ENCODE peak calls at places on chromosomes 12 and 14, in nine cellular contexts. One of them, this sample, is unnamed.

GRCh38 chr14:37384870-37385596 is 187.3 kb downstream of the MIPOL1 start:
- DNase-seq in activated B cell treated with CpG ODN at 0.5 μM for 24 hours: no peak
- DNase-seq in iPS-NIHi11: peak; percentile 4
- DNase-seq in activated T-helper 9 cell treated with anti-CD3 and anti-CD28 coated beads, Interleukin-2, amount 50 U/mL, for 16 hours: no peak
- DNase-seq in NCI-H748 treated with DMSO at 0.1 percent for 48 hours: peak; percentile 93
- DNase-seq in COR-L47: peak; percentile 61
- DNase-seq in HCEC 1CT: no peak
- DNase-seq in T-helper 2 cell: no peak
- DNase-seq in activated CD4-positive, alpha-beta T cell treated with anti-CD3 and anti-CD28 coated beads, Interleukin-2, amount 50 U/mL, for 1 hour: no peak
- DNase-seq in this sample: no peak

GRCh38 chr14:91175296-91175695 is 61.4 kb downstream of the DGLUCY start:
- DNase-seq in activated B cell treated with CpG ODN at 0.5 μM for 24 hours: no peak
- DNase-seq in iPS-NIHi11: no peak
- DNase-seq in COR-L47: no peak
- DNase-seq in T-helper 2 cell: no peak
- DNase-seq in activated T-helper 9 cell treated with anti-CD3 and anti-CD28 coated beads, Interleukin-2, amount 50 U/mL, for 16 hours: no peak
- DNase-seq in HCEC 1CT: no peak
- DNase-seq in activated CD4-positive, alpha-beta T cell treated with anti-CD3 and anti-CD28 coated beads, Interleukin-2, amount 50 U/mL, for 1 hour: no peak
- DNase-seq in NCI-H748 treated with DMSO at 0.1 percent for 48 hours: no peak
- DNase-seq in this sample: no peak

GRCh38 chr14:58243790-58244555 is 670 bp upstream of the PSMA3 start:
- DNase-seq in COR-L47: no peak
- DNase-seq in activated B cell treated with CpG ODN at 0.5 μM for 24 hours: no peak
- DNase-seq in HCEC 1CT: peak; percentile 18
- DNase-seq in NCI-H748 treated with DMSO at 0.1 percent for 48 hours: peak; percentile 74
- DNase-seq in activated T-helper 9 cell treated with anti-CD3 and anti-CD28 coated beads, Interleukin-2, amount 50 U/mL, for 16 hours: no peak
- DNase-seq in T-helper 2 cell: no peak
- DNase-seq in iPS-NIHi11: no peak
- DNase-seq in activated CD4-positive, alpha-beta T cell treated with anti-CD3 and anti-CD28 coated beads, Interleukin-2, amount 50 U/mL, for 1 hour: no peak
- DNase-seq in this sample: no peak

GRCh38 chr14:85415015-85415712 is 114.8 kb upstream of the FLRT2 start:
- DNase-seq in HCEC 1CT: peak; percentile 93
- DNase-seq in activated B cell treated with CpG ODN at 0.5 μM for 24 hours: no peak
- DNase-seq in activated CD4-positive, alpha-beta T cell treated with anti-CD3 and anti-CD28 coated beads, Interleukin-2, amount 50 U/mL, for 1 hour: no peak
- DNase-seq in COR-L47: peak; percentile 75
- DNase-seq in NCI-H748 treated with DMSO at 0.1 percent for 48 hours: peak; percentile 23
- DNase-seq in T-helper 2 cell: no peak
- DNase-seq in activated T-helper 9 cell treated with anti-CD3 and anti-CD28 coated beads, Interleukin-2, amount 50 U/mL, for 16 hours: no peak
- DNase-seq in iPS-NIHi11: peak; percentile 33
- DNase-seq in this sample: no peak

GRCh38 chr14:74864193-74864592 is 11.8 kb downstream of the PROX2 start:
- DNase-seq in iPS-NIHi11: no peak
- DNase-seq in HCEC 1CT: no peak
- DNase-seq in activated CD4-positive, alpha-beta T cell treated with anti-CD3 and anti-CD28 coated beads, Interleukin-2, amount 50 U/mL, for 1 hour: no peak
- DNase-seq in NCI-H748 treated with DMSO at 0.1 percent for 48 hours: no peak
- DNase-seq in T-helper 2 cell: no peak
- DNase-seq in COR-L47: no peak
- DNase-seq in activated B cell treated with CpG ODN at 0.5 μM for 24 hours: no peak
- DNase-seq in activated T-helper 9 cell treated with anti-CD3 and anti-CD28 coated beads, Interleukin-2, amount 50 U/mL, for 16 hours: no peak
- DNase-seq in this sample: no peak

GRCh38 chr14:55448146-55448614 is 7.8 kb upstream of the TBPL2 start:
- DNase-seq in iPS-NIHi11: no peak
- DNase-seq in activated B cell treated with CpG ODN at 0.5 μM for 24 hours: no peak
- DNase-seq in HCEC 1CT: peak; percentile 87
- DNase-seq in T-helper 2 cell: no peak
- DNase-seq in activated T-helper 9 cell treated with anti-CD3 and anti-CD28 coated beads, Interleukin-2, amount 50 U/mL, for 16 hours: no peak
- DNase-seq in NCI-H748 treated with DMSO at 0.1 percent for 48 hours: no peak
- DNase-seq in COR-L47: peak; percentile 60
- DNase-seq in activated CD4-positive, alpha-beta T cell treated with anti-CD3 and anti-CD28 coated beads, Interleukin-2, amount 50 U/mL, for 1 hour: no peak
- DNase-seq in this sample: no peak

GRCh38 chr14:93778453-93778852 is 9.8 kb downstream of the PRIMA1 start:
- DNase-seq in activated CD4-positive, alpha-beta T cell treated with anti-CD3 and anti-CD28 coated beads, Interleukin-2, amount 50 U/mL, for 1 hour: no peak
- DNase-seq in T-helper 2 cell: no peak
- DNase-seq in COR-L47: no peak
- DNase-seq in HCEC 1CT: no peak
- DNase-seq in activated B cell treated with CpG ODN at 0.5 μM for 24 hours: no peak
- DNase-seq in iPS-NIHi11: no peak
- DNase-seq in NCI-H748 treated with DMSO at 0.1 percent for 48 hours: no peak
- DNase-seq in activated T-helper 9 cell treated with anti-CD3 and anti-CD28 coated beads, Interleukin-2, amount 50 U/mL, for 16 hours: no peak
- DNase-seq in this sample: no peak

GRCh38 chr12:76158518-76159321 is 74.2 kb upstream of the NAP1L1 start:
- DNase-seq in T-helper 2 cell: peak; percentile 75
- DNase-seq in activated T-helper 9 cell treated with anti-CD3 and anti-CD28 coated beads, Interleukin-2, amount 50 U/mL, for 16 hours: peak; percentile 69
- DNase-seq in activated CD4-positive, alpha-beta T cell treated with anti-CD3 and anti-CD28 coated beads, Interleukin-2, amount 50 U/mL, for 1 hour: peak; percentile 41
- DNase-seq in iPS-NIHi11: peak; percentile 68
- DNase-seq in HCEC 1CT: peak; percentile 79
- DNase-seq in activated B cell treated with CpG ODN at 0.5 μM for 24 hours: peak; percentile 33
- DNase-seq in COR-L47: no peak
- DNase-seq in NCI-H748 treated with DMSO at 0.1 percent for 48 hours: no peak
- DNase-seq in this sample: peak; percentile 67

GRCh38 chr14:69043598-69044267 is 64.6 kb upstream of the ACTN1 start:
- DNase-seq in HCEC 1CT: peak; percentile 71
- DNase-seq in activated T-helper 9 cell treated with anti-CD3 and anti-CD28 coated beads, Interleukin-2, amount 50 U/mL, for 16 hours: no peak
- DNase-seq in iPS-NIHi11: no peak
- DNase-seq in activated CD4-positive, alpha-beta T cell treated with anti-CD3 and anti-CD28 coated beads, Interleukin-2, amount 50 U/mL, for 1 hour: no peak
- DNase-seq in NCI-H748 treated with DMSO at 0.1 percent for 48 hours: no peak
- DNase-seq in T-helper 2 cell: no peak
- DNase-seq in activated B cell treated with CpG ODN at 0.5 μM for 24 hours: no peak
- DNase-seq in COR-L47: no peak
- DNase-seq in this sample: no peak

GRCh38 chr12:132043770-132044467 is 94.2 kb downstream of the EP400 start:
- DNase-seq in iPS-NIHi11: no peak
- DNase-seq in activated CD4-positive, alpha-beta T cell treated with anti-CD3 and anti-CD28 coated beads, Interleukin-2, amount 50 U/mL, for 1 hour: no peak
- DNase-seq in activated B cell treated with CpG ODN at 0.5 μM for 24 hours: no peak
- DNase-seq in COR-L47: no peak
- DNase-seq in NCI-H748 treated with DMSO at 0.1 percent for 48 hours: no peak
- DNase-seq in T-helper 2 cell: no peak
- DNase-seq in activated T-helper 9 cell treated with anti-CD3 and anti-CD28 coated beads, Interleukin-2, amount 50 U/mL, for 16 hours: no peak
- DNase-seq in HCEC 1CT: no peak
- DNase-seq in this sample: no peak

GRCh38 chr14:105843444-105844046 is 317.2 kb downstream of the TMEM121 start:
- DNase-seq in NCI-H748 treated with DMSO at 0.1 percent for 48 hours: no peak
- DNase-seq in COR-L47: no peak
- DNase-seq in activated B cell treated with CpG ODN at 0.5 μM for 24 hours: no peak
- DNase-seq in T-helper 2 cell: no peak
- DNase-seq in iPS-NIHi11: peak; percentile 5
- DNase-seq in activated T-helper 9 cell treated with anti-CD3 and anti-CD28 coated beads, Interleukin-2, amount 50 U/mL, for 16 hours: no peak
- DNase-seq in activated CD4-positive, alpha-beta T cell treated with anti-CD3 and anti-CD28 coated beads, Interleukin-2, amount 50 U/mL, for 1 hour: no peak
- DNase-seq in HCEC 1CT: no peak
- DNase-seq in this sample: no peak

GRCh38 chr12:120858306-120859088 is 45.7 kb downstream of the SPPL3 start:
- DNase-seq in T-helper 2 cell: no peak
- DNase-seq in iPS-NIHi11: no peak
- DNase-seq in activated B cell treated with CpG ODN at 0.5 μM for 24 hours: no peak
- DNase-seq in NCI-H748 treated with DMSO at 0.1 percent for 48 hours: no peak
- DNase-seq in HCEC 1CT: no peak
- DNase-seq in activated T-helper 9 cell treated with anti-CD3 and anti-CD28 coated beads, Interleukin-2, amount 50 U/mL, for 16 hours: no peak
- DNase-seq in activated CD4-positive, alpha-beta T cell treated with anti-CD3 and anti-CD28 coated beads, Interleukin-2, amount 50 U/mL, for 1 hour: no peak
- DNase-seq in COR-L47: no peak
- DNase-seq in this sample: no peak

GRCh38 chr12:69284131-69284530 is 44.8 kb downstream of the CPSF6 start:
- DNase-seq in NCI-H748 treated with DMSO at 0.1 percent for 48 hours: peak; percentile 40
- DNase-seq in activated B cell treated with CpG ODN at 0.5 μM for 24 hours: no peak
- DNase-seq in activated CD4-positive, alpha-beta T cell treated with anti-CD3 and anti-CD28 coated beads, Interleukin-2, amount 50 U/mL, for 1 hour: peak; percentile 8
- DNase-seq in T-helper 2 cell: no peak
- DNase-seq in activated T-helper 9 cell treated with anti-CD3 and anti-CD28 coated beads, Interleukin-2, amount 50 U/mL, for 16 hours: no peak
- DNase-seq in HCEC 1CT: peak; percentile 84
- DNase-seq in iPS-NIHi11: peak; percentile 78
- DNase-seq in COR-L47: peak; percentile 83
- DNase-seq in this sample: no peak

GRCh38 chr12:55658635-55659391 is 22.1 kb downstream of the OR10P1 start:
- DNase-seq in T-helper 2 cell: no peak
- DNase-seq in iPS-NIHi11: no peak
- DNase-seq in activated T-helper 9 cell treated with anti-CD3 and anti-CD28 coated beads, Interleukin-2, amount 50 U/mL, for 16 hours: no peak
- DNase-seq in HCEC 1CT: no peak
- DNase-seq in NCI-H748 treated with DMSO at 0.1 percent for 48 hours: no peak
- DNase-seq in COR-L47: no peak
- DNase-seq in activated B cell treated with CpG ODN at 0.5 μM for 24 hours: no peak
- DNase-seq in activated CD4-positive, alpha-beta T cell treated with anti-CD3 and anti-CD28 coated beads, Interleukin-2, amount 50 U/mL, for 1 hour: no peak
- DNase-seq in this sample: no peak

GRCh38 chr12:106434521-106434920 is 77.0 kb downstream of the POLR3B start:
- DNase-seq in activated CD4-positive, alpha-beta T cell treated with anti-CD3 and anti-CD28 coated beads, Interleukin-2, amount 50 U/mL, for 1 hour: no peak
- DNase-seq in activated B cell treated with CpG ODN at 0.5 μM for 24 hours: no peak
- DNase-seq in COR-L47: no peak
- DNase-seq in NCI-H748 treated with DMSO at 0.1 percent for 48 hours: no peak
- DNase-seq in T-helper 2 cell: no peak
- DNase-seq in activated T-helper 9 cell treated with anti-CD3 and anti-CD28 coated beads, Interleukin-2, amount 50 U/mL, for 16 hours: no peak
- DNase-seq in iPS-NIHi11: no peak
- DNase-seq in HCEC 1CT: no peak
- DNase-seq in this sample: no peak

GRCh38 chr12:132158677-132159554 is 14.7 kb downstream of the NOC4L start:
- DNase-seq in activated T-helper 9 cell treated with anti-CD3 and anti-CD28 coated beads, Interleukin-2, amount 50 U/mL, for 16 hours: no peak
- DNase-seq in iPS-NIHi11: no peak
- DNase-seq in HCEC 1CT: no peak
- DNase-seq in activated B cell treated with CpG ODN at 0.5 μM for 24 hours: no peak
- DNase-seq in COR-L47: no peak
- DNase-seq in NCI-H748 treated with DMSO at 0.1 percent for 48 hours: no peak
- DNase-seq in activated CD4-positive, alpha-beta T cell treated with anti-CD3 and anti-CD28 coated beads, Interleukin-2, amount 50 U/mL, for 1 hour: no peak
- DNase-seq in T-helper 2 cell: no peak
- DNase-seq in this sample: no peak

GRCh38 chr12:97940629-97941028 is 478.0 kb downstream of the RMST start:
- DNase-seq in NCI-H748 treated with DMSO at 0.1 percent for 48 hours: no peak
- DNase-seq in activated B cell treated with CpG ODN at 0.5 μM for 24 hours: no peak
- DNase-seq in activated T-helper 9 cell treated with anti-CD3 and anti-CD28 coated beads, Interleukin-2, amount 50 U/mL, for 16 hours: no peak
- DNase-seq in COR-L47: no peak
- DNase-seq in T-helper 2 cell: no peak
- DNase-seq in iPS-NIHi11: no peak
- DNase-seq in HCEC 1CT: no peak
- DNase-seq in activated CD4-positive, alpha-beta T cell treated with anti-CD3 and anti-CD28 coated beads, Interleukin-2, amount 50 U/mL, for 1 hour: no peak
- DNase-seq in this sample: no peak

GRCh38 chr12:110794623-110795280 is 52.0 kb upstream of the CCDC63 start:
- DNase-seq in HCEC 1CT: peak; percentile 39
- DNase-seq in activated T-helper 9 cell treated with anti-CD3 and anti-CD28 coated beads, Interleukin-2, amount 50 U/mL, for 16 hours: no peak
- DNase-seq in activated B cell treated with CpG ODN at 0.5 μM for 24 hours: no peak
- DNase-seq in COR-L47: no peak
- DNase-seq in T-helper 2 cell: no peak
- DNase-seq in NCI-H748 treated with DMSO at 0.1 percent for 48 hours: no peak
- DNase-seq in iPS-NIHi11: no peak
- DNase-seq in activated CD4-positive, alpha-beta T cell treated with anti-CD3 and anti-CD28 coated beads, Interleukin-2, amount 50 U/mL, for 1 hour: no peak
- DNase-seq in this sample: no peak

GRCh38 chr14:85607571-85608219 is 77.8 kb downstream of the FLRT2 start:
- DNase-seq in activated CD4-positive, alpha-beta T cell treated with anti-CD3 and anti-CD28 coated beads, Interleukin-2, amount 50 U/mL, for 1 hour: no peak
- DNase-seq in activated B cell treated with CpG ODN at 0.5 μM for 24 hours: no peak
- DNase-seq in iPS-NIHi11: no peak
- DNase-seq in activated T-helper 9 cell treated with anti-CD3 and anti-CD28 coated beads, Interleukin-2, amount 50 U/mL, for 16 hours: no peak
- DNase-seq in NCI-H748 treated with DMSO at 0.1 percent for 48 hours: no peak
- DNase-seq in COR-L47: no peak
- DNase-seq in T-helper 2 cell: no peak
- DNase-seq in HCEC 1CT: peak; percentile 92
- DNase-seq in this sample: no peak

GRCh38 chr12:56188786-56189335 is 422 bp downstream of the SMARCC2 start:
- DNase-seq in iPS-NIHi11: peak; percentile 80
- DNase-seq in activated CD4-positive, alpha-beta T cell treated with anti-CD3 and anti-CD28 coated beads, Interleukin-2, amount 50 U/mL, for 1 hour: no peak
- DNase-seq in activated B cell treated with CpG ODN at 0.5 μM for 24 hours: no peak
- DNase-seq in T-helper 2 cell: peak; percentile 8
- DNase-seq in activated T-helper 9 cell treated with anti-CD3 and anti-CD28 coated beads, Interleukin-2, amount 50 U/mL, for 16 hours: no peak
- DNase-seq in HCEC 1CT: no peak
- DNase-seq in NCI-H748 treated with DMSO at 0.1 percent for 48 hours: no peak
- DNase-seq in COR-L47: peak; percentile 58
- DNase-seq in this sample: peak; percentile 16

GRCh38 chr14:104557086-104557485 is 22.5 kb upstream of the C14orf180 start:
- DNase-seq in HCEC 1CT: no peak
- DNase-seq in T-helper 2 cell: no peak
- DNase-seq in iPS-NIHi11: no peak
- DNase-seq in activated B cell treated with CpG ODN at 0.5 μM for 24 hours: no peak
- DNase-seq in COR-L47: no peak
- DNase-seq in NCI-H748 treated with DMSO at 0.1 percent for 48 hours: no peak
- DNase-seq in activated T-helper 9 cell treated with anti-CD3 and anti-CD28 coated beads, Interleukin-2, amount 50 U/mL, for 16 hours: no peak
- DNase-seq in activated CD4-positive, alpha-beta T cell treated with anti-CD3 and anti-CD28 coated beads, Interleukin-2, amount 50 U/mL, for 1 hour: no peak
- DNase-seq in this sample: no peak

GRCh38 chr12:120369476-120370342 is 745 bp upstream of the MSI1 start:
- DNase-seq in COR-L47: no peak
- DNase-seq in activated CD4-positive, alpha-beta T cell treated with anti-CD3 and anti-CD28 coated beads, Interleukin-2, amount 50 U/mL, for 1 hour: no peak
- DNase-seq in activated B cell treated with CpG ODN at 0.5 μM for 24 hours: no peak
- DNase-seq in iPS-NIHi11: no peak
- DNase-seq in NCI-H748 treated with DMSO at 0.1 percent for 48 hours: no peak
- DNase-seq in HCEC 1CT: no peak
- DNase-seq in activated T-helper 9 cell treated with anti-CD3 and anti-CD28 coated beads, Interleukin-2, amount 50 U/mL, for 16 hours: no peak
- DNase-seq in T-helper 2 cell: no peak
- DNase-seq in this sample: no peak

GRCh38 chr12:64780220-64780530 is 21.0 kb upstream of the GNS start:
- DNase-seq in activated B cell treated with CpG ODN at 0.5 μM for 24 hours: no peak
- DNase-seq in iPS-NIHi11: no peak
- DNase-seq in NCI-H748 treated with DMSO at 0.1 percent for 48 hours: no peak
- DNase-seq in activated CD4-positive, alpha-beta T cell treated with anti-CD3 and anti-CD28 coated beads, Interleukin-2, amount 50 U/mL, for 1 hour: no peak
- DNase-seq in activated T-helper 9 cell treated with anti-CD3 and anti-CD28 coated beads, Interleukin-2, amount 50 U/mL, for 16 hours: no peak
- DNase-seq in HCEC 1CT: no peak
- DNase-seq in T-helper 2 cell: no peak
- DNase-seq in COR-L47: no peak
- DNase-seq in this sample: no peak

GRCh38 chr14:23326491-23327332 is 5.5 kb downstream of the PABPN1 start:
- DNase-seq in activated CD4-positive, alpha-beta T cell treated with anti-CD3 and anti-CD28 coated beads, Interleukin-2, amount 50 U/mL, for 1 hour: no peak
- DNase-seq in HCEC 1CT: no peak
- DNase-seq in iPS-NIHi11: no peak
- DNase-seq in activated T-helper 9 cell treated with anti-CD3 and anti-CD28 coated beads, Interleukin-2, amount 50 U/mL, for 16 hours: no peak
- DNase-seq in COR-L47: no peak
- DNase-seq in T-helper 2 cell: no peak
- DNase-seq in activated B cell treated with CpG ODN at 0.5 μM for 24 hours: no peak
- DNase-seq in NCI-H748 treated with DMSO at 0.1 percent for 48 hours: no peak
- DNase-seq in this sample: no peak

GRCh38 chr12:116599285-116600122 is 40.3 kb downstream of the MAP1LC3B2 start:
- DNase-seq in COR-L47: no peak
- DNase-seq in activated CD4-positive, alpha-beta T cell treated with anti-CD3 and anti-CD28 coated beads, Interleukin-2, amount 50 U/mL, for 1 hour: peak; percentile 60
- DNase-seq in activated T-helper 9 cell treated with anti-CD3 and anti-CD28 coated beads, Interleukin-2, amount 50 U/mL, for 16 hours: peak; percentile 47
- DNase-seq in iPS-NIHi11: peak; percentile 87
- DNase-seq in T-helper 2 cell: peak; percentile 46
- DNase-seq in activated B cell treated with CpG ODN at 0.5 μM for 24 hours: peak; percentile 62
- DNase-seq in NCI-H748 treated with DMSO at 0.1 percent for 48 hours: no peak
- DNase-seq in HCEC 1CT: peak; percentile 41
- DNase-seq in this sample: peak; percentile 70

GRCh38 chr14:64193821-64194220 is 100.3 kb downstream of the ESR2 start:
- DNase-seq in iPS-NIHi11: peak; percentile 53
- DNase-seq in NCI-H748 treated with DMSO at 0.1 percent for 48 hours: no peak
- DNase-seq in activated B cell treated with CpG ODN at 0.5 μM for 24 hours: no peak
- DNase-seq in activated T-helper 9 cell treated with anti-CD3 and anti-CD28 coated beads, Interleukin-2, amount 50 U/mL, for 16 hours: no peak
- DNase-seq in T-helper 2 cell: no peak
- DNase-seq in COR-L47: no peak
- DNase-seq in activated CD4-positive, alpha-beta T cell treated with anti-CD3 and anti-CD28 coated beads, Interleukin-2, amount 50 U/mL, for 1 hour: no peak
- DNase-seq in HCEC 1CT: no peak
- DNase-seq in this sample: no peak

GRCh38 chr14:71694888-71695505 is 237.2 kb upstream of the RGS6 start:
- DNase-seq in T-helper 2 cell: no peak
- DNase-seq in activated T-helper 9 cell treated with anti-CD3 and anti-CD28 coated beads, Interleukin-2, amount 50 U/mL, for 16 hours: no peak
- DNase-seq in activated B cell treated with CpG ODN at 0.5 μM for 24 hours: no peak
- DNase-seq in HCEC 1CT: no peak
- DNase-seq in iPS-NIHi11: no peak
- DNase-seq in activated CD4-positive, alpha-beta T cell treated with anti-CD3 and anti-CD28 coated beads, Interleukin-2, amount 50 U/mL, for 1 hour: no peak
- DNase-seq in COR-L47: no peak
- DNase-seq in NCI-H748 treated with DMSO at 0.1 percent for 48 hours: no peak
- DNase-seq in this sample: no peak

GRCh38 chr12:3912863-3913262 is 39.7 kb upstream of the PARP11 start:
- DNase-seq in activated CD4-positive, alpha-beta T cell treated with anti-CD3 and anti-CD28 coated beads, Interleukin-2, amount 50 U/mL, for 1 hour: no peak
- DNase-seq in COR-L47: no peak
- DNase-seq in iPS-NIHi11: no peak
- DNase-seq in T-helper 2 cell: no peak
- DNase-seq in activated T-helper 9 cell treated with anti-CD3 and anti-CD28 coated beads, Interleukin-2, amount 50 U/mL, for 16 hours: no peak
- DNase-seq in HCEC 1CT: no peak
- DNase-seq in NCI-H748 treated with DMSO at 0.1 percent for 48 hours: no peak
- DNase-seq in activated B cell treated with CpG ODN at 0.5 μM for 24 hours: no peak
- DNase-seq in this sample: no peak

GRCh38 chr14:104439625-104440024 is 139.9 kb upstream of the C14orf180 start:
- DNase-seq in COR-L47: no peak
- DNase-seq in activated B cell treated with CpG ODN at 0.5 μM for 24 hours: no peak
- DNase-seq in NCI-H748 treated with DMSO at 0.1 percent for 48 hours: no peak
- DNase-seq in activated T-helper 9 cell treated with anti-CD3 and anti-CD28 coated beads, Interleukin-2, amount 50 U/mL, for 16 hours: no peak
- DNase-seq in T-helper 2 cell: no peak
- DNase-seq in HCEC 1CT: no peak
- DNase-seq in activated CD4-positive, alpha-beta T cell treated with anti-CD3 and anti-CD28 coated beads, Interleukin-2, amount 50 U/mL, for 1 hour: no peak
- DNase-seq in iPS-NIHi11: no peak
- DNase-seq in this sample: no peak

GRCh38 chr14:86462193-86462592 is 932.2 kb downstream of the FLRT2 start:
- DNase-seq in activated T-helper 9 cell treated with anti-CD3 and anti-CD28 coated beads, Interleukin-2, amount 50 U/mL, for 16 hours: no peak
- DNase-seq in NCI-H748 treated with DMSO at 0.1 percent for 48 hours: no peak
- DNase-seq in activated CD4-positive, alpha-beta T cell treated with anti-CD3 and anti-CD28 coated beads, Interleukin-2, amount 50 U/mL, for 1 hour: no peak
- DNase-seq in HCEC 1CT: no peak
- DNase-seq in iPS-NIHi11: peak; percentile 12
- DNase-seq in activated B cell treated with CpG ODN at 0.5 μM for 24 hours: no peak
- DNase-seq in COR-L47: no peak
- DNase-seq in T-helper 2 cell: no peak
- DNase-seq in this sample: no peak

GRCh38 chr12:48923117-48923516 is 2.2 kb downstream of the FKBP11 start:
- DNase-seq in activated CD4-positive, alpha-beta T cell treated with anti-CD3 and anti-CD28 coated beads, Interleukin-2, amount 50 U/mL, for 1 hour: no peak
- DNase-seq in activated B cell treated with CpG ODN at 0.5 μM for 24 hours: no peak
- DNase-seq in COR-L47: no peak
- DNase-seq in iPS-NIHi11: no peak
- DNase-seq in HCEC 1CT: no peak
- DNase-seq in NCI-H748 treated with DMSO at 0.1 percent for 48 hours: no peak
- DNase-seq in activated T-helper 9 cell treated with anti-CD3 and anti-CD28 coated beads, Interleukin-2, amount 50 U/mL, for 16 hours: no peak
- DNase-seq in T-helper 2 cell: no peak
- DNase-seq in this sample: no peak